ENCODE peak calls at places on chromosomes 6 and 20, in nine cellular contexts. L is ovary; T is neural crest cell; H is left ventricle myocardium inferior; B is RWPE1; A is CD8-positive, alpha-beta T cell; D is AG09309; V is cardiac fibroblast; Z is left lung. P is an unnamed sample.

GRCh38 chr6:51949451-51949850 is 138.0 kb downstream of the PKHD1 start:
- DNase-seq in L (no peak), T (no peak), H (no peak), B (no peak), A (no peak), D (no peak), V (no peak), Z (no peak), P (no peak)

GRCh38 chr20:23151885-23152284 is 65.8 kb upstream of the CD93 start:
- DNase-seq in L (no peak), T (no peak), H (no peak), B (no peak), A (no peak), D (no peak), V (no peak), Z (peak), P (no peak)

GRCh38 chr6:134979142-134979541 is 29.2 kb upstream of the ALDH8A1 start:
- DNase-seq in L (no peak), T (no peak), H (no peak), B (no peak), A (no peak), D (no peak), V (no peak), Z (no peak), P (peak)

GRCh38 chr6:20706293-20707165 is 172.3 kb downstream of the CDKAL1 start:
- DNase-seq in L (no peak), T (no peak), H (no peak), B (peak), A (no peak), D (no peak), V (peak), Z (no peak), P (no peak)

GRCh38 chr20:21266191-21266536 is 37.0 kb upstream of the XRN2 start:
- DNase-seq in L (no peak), T (no peak), H (no peak), B (no peak), A (no peak), D (no peak), V (no peak), Z (no peak), P (no peak)

GRCh38 chr6:136757150-136757549 is 35.1 kb downstream of the MAP3K5 start:
- DNase-seq in L (no peak), T (no peak), H (no peak), B (no peak), A (no peak), D (no peak), V (peak), Z (no peak), P (no peak)

GRCh38 chr20:38537176-38537575 is 43.8 kb upstream of the ADIG start:
- DNase-seq in L (no peak), T (no peak), H (no peak), B (no peak), A (no peak), D (no peak), V (no peak), Z (no peak), P (no peak)

GRCh38 chr20:62584671-62585512 is 57.4 kb upstream of the SLCO4A1 start:
- DNase-seq in L (no peak), T (no peak), H (no peak), B (no peak), A (no peak), D (no peak), V (no peak), Z (no peak), P (no peak)

GRCh38 chr20:815914-816606 is 17.5 kb upstream of the FAM110A start:
- DNase-seq in L (peak), T (peak), H (peak), B (peak), A (peak), D (no peak), V (peak), Z (peak), P (peak)

GRCh38 chr6:47718571-47718970 is 20.2 kb downstream of the ADGRF4 start:
- DNase-seq in L (no peak), T (no peak), H (no peak), B (no peak), A (no peak), D (no peak), V (no peak), Z (no peak), P (no peak)

GRCh38 chr20:36154696-36155628 is at the start of gene EPB41L1:
- DNase-seq in L (no peak), T (no peak), H (no peak), B (no peak), A (no peak), D (no peak), V (no peak), Z (no peak), P (peak)

GRCh38 chr20:1324598-1325172 is 4.3 kb downstream of the SDCBP2 start:
- DNase-seq in L (peak), T (no peak), H (no peak), B (no peak), A (peak), D (no peak), V (peak), Z (no peak), P (no peak)

GRCh38 chr20:8930691-8931090 is 138.2 kb upstream of the PLCB4 start:
- DNase-seq in L (no peak), T (no peak), H (no peak), B (no peak), A (no peak), D (peak), V (no peak), Z (no peak), P (no peak)

GRCh38 chr6:154474636-154475428 is 35.7 kb downstream of the CNKSR3 start:
- DNase-seq in L (no peak), T (no peak), H (no peak), B (peak), A (no peak), D (peak), V (peak), Z (no peak), P (no peak)

GRCh38 chr6:144515761-144516160 is 230.6 kb downstream of the UTRN start:
- DNase-seq in L (no peak), T (no peak), H (no peak), B (no peak), A (no peak), D (no peak), V (no peak), Z (no peak), P (no peak)

GRCh38 chr6:5136856-5137255 is 51.7 kb downstream of the PPP1R3G start:
- DNase-seq in L (no peak), T (no peak), H (no peak), B (no peak), A (peak), D (no peak), V (no peak), Z (no peak), P (no peak)

GRCh38 chr6:139881728-139882211 is 507.3 kb upstream of the CITED2 start:
- DNase-seq in L (no peak), T (peak), H (no peak), B (peak), A (no peak), D (no peak), V (peak), Z (no peak), P (peak)

GRCh38 chr6:79173378-79173777 is 61.1 kb downstream of the HMGN3 start:
- DNase-seq in L (no peak), T (no peak), H (no peak), B (no peak), A (no peak), D (no peak), V (peak), Z (no peak), P (no peak)

GRCh38 chr6:106199331-106199730 is 113.2 kb downstream of the PRDM1 start:
- DNase-seq in L (no peak), T (no peak), H (no peak), B (no peak), A (no peak), D (no peak), V (no peak), Z (no peak), P (no peak)

GRCh38 chr6:12911387-12911960 is 194.9 kb downstream of the PHACTR1 start:
- DNase-seq in L (no peak), T (no peak), H (no peak), B (no peak), A (no peak), D (peak), V (peak), Z (no peak), P (peak)
- TF ChIP-seq CTCF in L (no peak), T (peak), H (peak), B (peak), A (no peak), D (peak), V (peak), Z (peak), P (peak)

DNA sequence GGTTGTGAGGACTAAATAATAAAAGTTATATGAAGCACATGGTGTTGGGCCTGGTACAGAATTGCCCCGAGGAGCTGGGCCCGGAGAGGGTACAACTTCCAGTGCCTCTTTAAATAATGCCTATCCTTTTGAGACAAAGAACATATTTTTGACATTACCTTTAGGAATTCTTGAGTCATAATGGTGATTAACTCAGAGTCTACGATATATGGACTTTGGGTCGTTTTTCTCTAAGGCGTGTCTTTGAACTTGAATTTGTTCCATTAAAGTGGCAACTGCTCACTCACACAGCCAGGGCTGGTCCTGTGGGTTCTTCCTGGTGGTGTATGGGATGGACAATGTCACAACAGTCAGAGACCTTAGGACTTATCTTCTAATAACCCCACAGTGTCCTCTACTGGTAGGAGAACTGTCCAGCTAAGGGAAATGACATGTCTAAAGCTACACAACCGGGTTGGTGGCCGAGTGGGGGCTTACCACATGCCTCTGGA is 106.5 kb downstream of the CDC5L start:
- DNase-seq in L (no peak), T (no peak), H (no peak), B (peak), A (no peak), D (peak), V (peak), Z (no peak), P (no peak)
- TF ChIP-seq CTCF in L (no peak), T (no peak), H (peak), B (no peak), A (no peak), D (peak), V (peak), Z (no peak), P (no peak)

GRCh38 chr6:131924881-131925474 is 26.2 kb downstream of the CCN2 start:
- DNase-seq in L (no peak), T (no peak), H (no peak), B (peak), A (no peak), D (no peak), V (peak), Z (no peak), P (peak)
- TF ChIP-seq CTCF in L (peak), T (peak), H (peak), B (peak), A (no peak), D (peak), V (peak), Z (no peak), P (peak)

GRCh38 chr6:19616022-19616421 is 221.1 kb upstream of the ID4 start:
- DNase-seq in L (no peak), T (no peak), H (no peak), B (no peak), A (no peak), D (no peak), V (no peak), Z (no peak), P (no peak)

GRCh38 chr6:19608546-19608945 is 228.6 kb upstream of the ID4 start:
- DNase-seq in L (no peak), T (no peak), H (no peak), B (no peak), A (no peak), D (no peak), V (no peak), Z (no peak), P (no peak)

GRCh38 chr6:19610260-19610659 is 226.9 kb upstream of the ID4 start:
- DNase-seq in L (no peak), T (no peak), H (no peak), B (no peak), A (no peak), D (no peak), V (no peak), Z (no peak), P (no peak)

DNA sequence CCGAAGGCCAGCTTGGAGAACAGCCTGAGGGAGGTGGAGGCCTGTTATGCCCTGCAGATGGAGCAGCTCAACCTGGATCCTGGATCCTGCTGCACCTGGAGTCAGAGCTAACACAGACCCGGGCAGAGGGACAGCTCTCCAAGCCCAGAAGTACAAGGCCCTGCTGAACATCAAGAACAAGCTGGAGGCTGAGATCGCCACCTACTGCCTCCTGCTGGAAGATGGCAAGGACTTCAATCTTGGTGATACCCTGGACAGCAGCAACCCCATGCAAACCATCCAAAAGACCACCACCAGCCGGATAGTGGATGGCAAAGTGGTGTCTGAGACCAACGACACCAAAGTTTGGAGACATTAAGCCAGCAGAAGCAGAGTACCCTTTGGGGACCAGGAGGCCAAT is 223.5 kb upstream of the ID4 start:
- DNase-seq in L (no peak), T (no peak), H (no peak), B (no peak), A (no peak), D (no peak), V (peak), Z (no peak), P (no peak)
- TF ChIP-seq CTCF in L (no peak), T (no peak), H (no peak), B (no peak), A (no peak), D (no peak), V (no peak), Z (no peak), P (no peak)

P was measured in GM13977.